ENCODE peak calls at places on chromosomes 3 and 15, in seven cellular contexts. L is NT2/D1; Q is cardiac muscle cell; I is NCI-H748 treated with DMSO at 0.1 percent for 48 hours; A is NCI-H460; U is stimulated activated CD4-positive, alpha-beta T cell treated with anti-CD3 and anti-CD28 coated beads, Interleukin-4, amount 100 ng/mL, for 1 hour; R is EL. D is an unnamed sample.

GRCh38 chr3:197031315-197032285 is 2.0 kb upstream of the MELTF start:
- DNase-seq in L (no peak), Q (no peak), I (no peak), A (peak; percentile 98), U (no peak), R (peak; percentile 99), D (peak; percentile 84)

GRCh38 chr15:79932447-79932846 is 35.6 kb upstream of the MTHFS start:
- DNase-seq in L (no peak), Q (no peak), I (no peak), A (no peak), U (no peak), R (no peak), D (no peak)

GRCh38 chr3:108106449-108106848 is 15.6 kb upstream of the CD47 start:
- DNase-seq in L (no peak), Q (no peak), I (no peak), A (no peak), U (no peak), R (peak; percentile 16), D (peak; percentile 54)

GRCh38 chr3:26259166-26259565 is 363.4 kb upstream of the LRRC3B start:
- DNase-seq in L (no peak), Q (no peak), I (no peak), A (no peak), U (no peak), R (no peak), D (no peak)

GRCh38 chr3:183980408-183980807 is 37.3 kb downstream of the ABCC5 start:
- DNase-seq in L (no peak), Q (no peak), I (no peak), A (no peak), U (no peak), R (no peak), D (peak; percentile 43)

GRCh38 chr3:144557515-144557914 is 585.9 kb downstream of the DIPK2A start:
- DNase-seq in L (no peak), Q (no peak), I (no peak), A (no peak), U (no peak), R (no peak), D (no peak)

GRCh38 chr3:83076041-83076440 is 1314.6 kb upstream of the GBE1 start:
- DNase-seq in L (no peak), Q (no peak), I (no peak), A (no peak), U (no peak), R (no peak), D (no peak)

GRCh38 chr3:166263460-166263859 is 426.2 kb upstream of the BCHE start:
- DNase-seq in L (no peak), Q (no peak), I (no peak), A (no peak), U (no peak), R (no peak), D (no peak)

GRCh38 chr15:67917037-67917436 is 77.2 kb upstream of the RNU6-1 start:
- DNase-seq in L (no peak), Q (no peak), I (no peak), A (no peak), U (no peak), R (peak; percentile 26), D (no peak)

GRCh38 chr3:42216820-42217416 is 49.1 kb downstream of the CCK start:
- DNase-seq in L (no peak), Q (no peak), I (no peak), A (no peak), U (no peak), R (peak; percentile 73), D (peak; percentile 52)

GRCh38 chr15:60799885-60800728 is 321.2 kb upstream of the ICE2 start:
- DNase-seq in L (no peak), Q (no peak), I (no peak), A (no peak), U (peak; percentile 37), R (no peak), D (peak; percentile 22)

GRCh38 chr3:114252954-114253353 is 15.6 kb upstream of the ZNF80 start:
- DNase-seq in L (no peak), Q (no peak), I (no peak), A (no peak), U (no peak), R (no peak), D (no peak)

GRCh38 chr15:96053039-96054021 is 277.2 kb upstream of the NR2F2 start:
- DNase-seq in L (no peak), Q (peak; percentile 93), I (peak; percentile 94), A (peak; percentile 16), U (no peak), R (no peak), D (no peak)

GRCh38 chr15:67746022-67746421 is 79.3 kb upstream of the SKOR1 start:
- DNase-seq in L (no peak), Q (no peak), I (no peak), A (no peak), U (no peak), R (peak; percentile 2), D (peak; percentile 63)

GRCh38 chr15:25236143-25236860 is 202.5 kb downstream of the UBE3A start:
- DNase-seq in L (no peak), Q (no peak), I (no peak), A (no peak), U (no peak), R (no peak), D (no peak)

GRCh38 chr3:151047636-151048035 is 37.8 kb upstream of the MED12L start:
- DNase-seq in L (no peak), Q (no peak), I (no peak), A (no peak), U (no peak), R (peak; percentile 13), D (no peak)

GRCh38 chr15:78365931-78366330 is 25.8 kb downstream of the CRABP1 start:
- DNase-seq in L (no peak), Q (no peak), I (no peak), A (no peak), U (no peak), R (no peak), D (no peak)

GRCh38 chr3:41681479-41681878 is 280.4 kb downstream of the ULK4 start:
- DNase-seq in L (peak; percentile 39), Q (peak; percentile 34), I (no peak), A (peak; percentile 41), U (no peak), R (peak; percentile 96), D (peak; percentile 91)

GRCh38 chr15:71424765-71425164 is 309.5 kb downstream of the THSD4 start:
- DNase-seq in L (no peak), Q (no peak), I (no peak), A (no peak), U (no peak), R (no peak), D (no peak)

GRCh38 chr3:99720985-99721632 is 82.7 kb downstream of the COL8A1 start:
- DNase-seq in L (no peak), Q (no peak), I (no peak), A (peak; percentile 16), U (no peak), R (peak; percentile 69), D (peak; percentile 34)

GRCh38 chr3:197249542-197249941 is 48.9 kb downstream of the DLG1 start:
- DNase-seq in L (no peak), Q (no peak), I (no peak), A (no peak), U (no peak), R (no peak), D (no peak)

GRCh38 chr3:194472290-194472920 is 14.4 kb downstream of the ATP13A3 start:
- DNase-seq in L (peak; percentile 38), Q (peak; percentile 69), I (peak; percentile 16), A (peak; percentile 49), U (no peak), R (peak; percentile 69), D (peak; percentile 82)

GRCh38 chr15:98903377-98904018 is 104.1 kb downstream of the PGPEP1L start:
- DNase-seq in L (no peak), Q (no peak), I (no peak), A (peak; percentile 86), U (no peak), R (peak; percentile 73), D (peak; percentile 64)

GRCh38 chr3:113234688-113235260 is 23.4 kb downstream of the BOC start:
- DNase-seq in L (no peak), Q (no peak), I (no peak), A (no peak), U (no peak), R (peak; percentile 27), D (no peak)

GRCh38 chr3:102163039-102163817 is 271.6 kb upstream of the ZPLD1 start:
- DNase-seq in L (no peak), Q (peak; percentile 3), I (peak; percentile 4), A (peak; percentile 16), U (no peak), R (peak; percentile 75), D (peak; percentile 60)

GRCh38 chr3:94225176-94225742 is 162.4 kb downstream of the NSUN3 start:
- DNase-seq in L (no peak), Q (no peak), I (no peak), A (no peak), U (no peak), R (peak; percentile 18), D (peak; percentile 14)

GRCh38 chr3:25292604-25293003 is 135.5 kb upstream of the RARB start:
- DNase-seq in L (no peak), Q (no peak), I (no peak), A (no peak), U (no peak), R (no peak), D (no peak)

GRCh38 chr3:81395739-81396138 is 365.7 kb downstream of the GBE1 start:
- DNase-seq in L (peak; percentile 32), Q (peak; percentile 40), I (no peak), A (no peak), U (no peak), R (peak; percentile 1), D (no peak)

GRCh38 chr3:46124216-46125143 is 83.6 kb downstream of the CCR1 start:
- DNase-seq in L (no peak), Q (no peak), I (no peak), A (no peak), U (no peak), R (peak; percentile 60), D (peak; percentile 28)

GRCh38 chr3:197670361-197670760 is 66.3 kb downstream of the RUBCN start:
- DNase-seq in L (no peak), Q (no peak), I (no peak), A (no peak), U (no peak), R (no peak), D (no peak)

GRCh38 chr3:30408105-30408557 is 198.3 kb upstream of the TGFBR2 start:
- DNase-seq in L (no peak), Q (no peak), I (no peak), A (no peak), U (no peak), R (no peak), D (no peak)

GRCh38 chr3:46467562-46467961 is 2.9 kb upstream of the LTF start:
- DNase-seq in L (no peak), Q (no peak), I (no peak), A (no peak), U (no peak), R (no peak), D (no peak)

GRCh38 chr3:89419647-89420141 is 312.3 kb downstream of the EPHA3 start:
- DNase-seq in L (no peak), Q (no peak), I (no peak), A (no peak), U (no peak), R (no peak), D (no peak)

GRCh38 chr3:161420746-161421145 is 49.4 kb upstream of the SPTSSB start:
- DNase-seq in L (peak; percentile 50), Q (no peak), I (peak; percentile 76), A (peak; percentile 29), U (no peak), R (no peak), D (no peak)

GRCh38 chr15:48177383-48177874 is 666 bp downstream of the MYEF2 start:
- DNase-seq in L (no peak), Q (peak; percentile 38), I (peak; percentile 42), A (peak; percentile 21), U (no peak), R (peak; percentile 63), D (peak; percentile 45)

GRCh38 chr15:39654308-39654707 is 73.4 kb downstream of the THBS1 start:
- DNase-seq in L (no peak), Q (no peak), I (no peak), A (no peak), U (no peak), R (no peak), D (no peak)

GRCh38 chr15:87711011-87711410 is 545.5 kb downstream of the NTRK3 start:
- DNase-seq in L (no peak), Q (no peak), I (no peak), A (no peak), U (no peak), R (no peak), D (no peak)